ENCODE peak calls at places on chromosome 15, in four cellular contexts. P, N, Z and W are unnamed samples.

GRCh38 chr15:78620021-78620838 is 566 bp downstream of the CHRNA3 start:
- DNase-seq in P (no peak), N (no peak), Z (peak), W (no peak)

GRCh38 chr15:25905140-25905539 is 42.0 kb upstream of the ATP10A start:
- DNase-seq in P (no peak), N (no peak), Z (no peak), W (no peak)

GRCh38 chr15:78810377-78811123 is 714 bp downstream of the ADAMTS7 start:
- DNase-seq in P (no peak), N (peak), Z (no peak), W (no peak)

GRCh38 chr15:93035953-93036810 is 52.8 kb downstream of the RGMA start:
- DNase-seq in P (peak), N (peak), Z (no peak), W (no peak)

GRCh38 chr15:58201536-58201935 is 63.4 kb downstream of the AQP9 start:
- DNase-seq in P (no peak), N (no peak), Z (no peak), W (no peak)

GRCh38 chr15:57559875-57560274 is 31.8 kb upstream of the MYZAP start:
- DNase-seq in P (peak), N (peak), Z (peak), W (peak)

GRCh38 chr15:96416934-96417759 is 86.6 kb downstream of the NR2F2 start:
- DNase-seq in P (no peak), N (no peak), Z (no peak), W (no peak)

GRCh38 chr15:36601497-36601932 is 22.1 kb downstream of the CDIN1 start:
- DNase-seq in P (no peak), N (no peak), Z (no peak), W (no peak)

GRCh38 chr15:88193415-88193814 is 63.1 kb downstream of the NTRK3 start:
- DNase-seq in P (no peak), N (peak), Z (no peak), W (no peak)

GRCh38 chr15:99511865-99512632 is 53.7 kb upstream of the MEF2A start:
- DNase-seq in P (no peak), N (no peak), Z (no peak), W (no peak)

GRCh38 chr15:92021765-92022164 is 168.3 kb downstream of the SLCO3A1 start:
- DNase-seq in P (no peak), N (no peak), Z (no peak), W (no peak)

GRCh38 chr15:55829826-55830225 is 86.9 kb upstream of the PRTG start:
- DNase-seq in P (no peak), N (no peak), Z (no peak), W (no peak)

GRCh38 chr15:48472756-48473155 is 141.5 kb downstream of the DUT start:
- DNase-seq in P (no peak), N (no peak), Z (no peak), W (no peak)

GRCh38 chr15:91278956-91279355 is 178.9 kb downstream of the SV2B start:
- DNase-seq in P (no peak), N (no peak), Z (no peak), W (no peak)

GRCh38 chr15:69979269-69979668 is 118.4 kb downstream of the TLE3 start:
- DNase-seq in P (no peak), N (no peak), Z (no peak), W (peak)

GRCh38 chr15:58627706-58628105 is 121.8 kb downstream of the ADAM10 start:
- DNase-seq in P (no peak), N (no peak), Z (no peak), W (no peak)

GRCh38 chr15:22265056-22265945 is 185.0 kb downstream of the OR4M2 start:
- DNase-seq in P (no peak), N (no peak), Z (no peak), W (no peak)

GRCh38 chr15:76514292-76514691 is 177.7 kb downstream of the ISL2 start:
- DNase-seq in P (no peak), N (no peak), Z (no peak), W (no peak)

GRCh38 chr15:50562735-50563640 is 16.5 kb upstream of the USP50 start:
- DNase-seq in P (no peak), N (no peak), Z (no peak), W (no peak)

GRCh38 chr15:60155661-60156060 is 151.6 kb downstream of the FOXB1 start:
- DNase-seq in P (no peak), N (no peak), Z (no peak), W (no peak)

GRCh38 chr15:98025237-98025636 is 64.7 kb downstream of the ARRDC4 start:
- DNase-seq in P (no peak), N (no peak), Z (no peak), W (no peak)

GRCh38 chr15:61097057-61097456 is 132.0 kb downstream of the RORA start:
- DNase-seq in P (no peak), N (no peak), Z (no peak), W (no peak)

GRCh38 chr15:49610166-49610918 is 10.3 kb downstream of the FAM227B start:
- DNase-seq in P (no peak), N (no peak), Z (no peak), W (no peak)

GRCh38 chr15:64633332-64633731 is 142.1 kb downstream of the RBPMS2 start:
- DNase-seq in P (no peak), N (no peak), Z (no peak), W (no peak)
- H3K27ac ChIP-seq in P (no peak), N (no peak), Z (peak), W (no peak)

DNA sequence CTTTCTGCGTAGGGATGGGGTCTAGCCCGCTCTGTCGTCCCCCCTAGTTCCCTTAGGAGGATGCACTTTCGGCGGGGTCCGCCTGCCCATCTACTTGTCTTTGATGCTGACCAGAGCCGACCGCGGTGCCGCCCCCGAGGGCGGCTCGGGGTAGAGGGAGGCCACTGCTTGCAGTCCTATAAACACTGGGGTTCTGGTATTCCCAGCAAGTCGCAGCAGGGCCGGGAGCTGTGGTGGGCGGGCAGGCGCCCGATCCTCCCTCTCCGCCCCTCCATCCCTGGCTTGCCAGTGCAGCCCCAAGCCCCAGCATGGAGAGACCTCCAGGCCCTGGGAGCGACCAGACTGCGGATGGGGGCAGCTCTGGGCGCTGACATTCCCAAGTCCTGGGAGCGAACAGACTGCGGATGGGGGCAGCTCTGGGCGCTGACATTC is 830 bp downstream of the SEMA4B start:
- DNase-seq in P (no peak), N (peak), Z (no peak), W (no peak)
- TF ChIP-seq SIN3A in P (no peak), N (no peak), Z (no peak), W (peak)

GRCh38 chr15:101167791-101168462 is 83.9 kb downstream of the CHSY1 start:
- DNase-seq in P (peak), N (peak), Z (no peak), W (peak)
- H3K27ac ChIP-seq in P (peak), N (peak), Z (no peak), W (peak)

GRCh38 chr15:40894689-40895308 is 549 bp downstream of the VPS18 start:
- DNase-seq in P (peak), N (peak), Z (no peak), W (no peak)
- TF ChIP-seq SIN3A in P (no peak), N (peak), Z (peak), W (no peak)

DNA sequence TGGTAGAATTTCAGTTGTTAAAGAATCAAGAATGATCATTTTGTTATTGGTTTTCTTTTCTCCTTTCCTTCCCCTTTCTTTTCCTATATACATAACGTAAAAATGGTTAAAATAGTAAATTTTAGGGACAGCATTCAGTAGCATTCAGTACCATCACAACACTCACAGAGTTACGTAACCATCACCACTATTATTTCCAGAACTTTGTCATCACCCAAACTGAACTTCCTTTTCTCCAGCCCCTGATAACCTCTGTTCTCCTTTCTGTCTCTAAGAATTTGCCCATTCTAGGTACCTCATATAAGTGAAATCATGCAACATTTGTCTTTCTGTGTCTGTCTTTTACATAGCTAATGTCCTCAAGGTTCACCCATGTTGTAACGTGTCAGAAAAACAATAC is 165.4 kb downstream of the AKAP13 start:
- DNase-seq in P (no peak), N (no peak), Z (no peak), W (no peak)
- H3K27ac ChIP-seq in P (no peak), N (no peak), Z (no peak), W (no peak)

GRCh38 chr15:74809951-74810350 is 2.7 kb upstream of the LMAN1L start:
- DNase-seq in P (no peak), N (no peak), Z (no peak), W (no peak)
- TF ChIP-seq SIN3A in P (no peak), N (no peak), Z (no peak), W (no peak)

GRCh38 chr15:44482088-44482487 is 54.7 kb downstream of the CTDSPL2 start:
- DNase-seq in P (no peak), N (no peak), Z (no peak), W (no peak)
- H3K27ac ChIP-seq in P (no peak), N (no peak), Z (no peak), W (no peak)

DNA sequence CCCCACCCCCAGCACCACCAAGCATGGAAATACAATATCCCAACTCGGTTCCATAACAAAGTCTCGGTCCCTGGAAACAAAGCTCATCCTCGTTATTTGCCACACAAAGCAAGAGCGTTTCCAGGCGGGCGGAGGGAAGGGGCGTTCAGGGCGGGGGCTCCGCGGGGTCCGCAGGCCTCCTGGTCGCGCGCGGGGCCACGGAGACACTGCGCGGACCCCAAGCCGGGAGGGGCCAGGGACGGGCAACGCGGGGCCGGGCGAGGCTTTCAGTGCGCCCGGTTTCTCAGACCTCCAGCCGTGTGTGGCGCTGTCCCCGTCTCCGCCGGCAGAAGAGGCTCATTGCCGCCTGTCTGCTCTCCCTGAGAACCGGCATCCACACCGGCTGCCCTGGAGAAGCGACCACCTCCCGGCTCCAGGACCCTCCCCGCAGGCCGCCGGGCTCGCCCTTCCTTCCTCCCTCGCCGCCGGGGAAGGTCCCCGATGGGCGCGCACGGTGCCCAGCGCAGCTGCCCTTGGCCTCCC is 329.0 kb downstream of the OCA2 start:
- DNase-seq in P (no peak), N (no peak), Z (no peak), W (no peak)
- TF ChIP-seq SIN3A in P (no peak), N (no peak), Z (no peak), W (no peak)